ENCODE peak calls at places on chromosomes 3 and 15, in eight cellular contexts. N, R, S, E, V, D, P and L are unnamed samples.

GRCh38 chr15:36658321-36658720 is 78.9 kb downstream of the CDIN1 start:
- DNase-seq in R (peak; percentile 35), D (no peak), V (no peak), S (peak; percentile 56), P (no peak), E (no peak), N (no peak), L (no peak)

GRCh38 chr3:139216958-139217357 is 126.9 kb upstream of the MRPS22 start:
- DNase-seq in E (no peak), V (no peak), R (no peak), D (no peak), S (no peak), N (no peak), P (no peak), L (no peak)

GRCh38 chr3:53804697-53805462 is 41.3 kb downstream of the CHDH start:
- DNase-seq in P (peak; percentile 77), N (no peak), E (no peak), S (no peak), V (no peak), R (no peak), D (no peak), L (no peak)

GRCh38 chr3:44000586-44000985 is 241.1 kb upstream of the TOPAZ1 start:
- DNase-seq in V (no peak), P (peak; percentile 49), R (no peak), E (no peak), S (no peak), D (no peak), N (peak; percentile 59), L (no peak)

GRCh38 chr15:99429681-99430081 is 136.1 kb upstream of the MEF2A start:
- DNase-seq in E (no peak), R (no peak), N (no peak), S (no peak), V (no peak), P (no peak), D (no peak), L (no peak)

GRCh38 chr3:172595648-172596393 is 72.6 kb upstream of the TNFSF10 start:
- DNase-seq in P (peak; percentile 78), R (peak; percentile 56), V (peak; percentile 55), S (no peak), D (peak; percentile 38), E (no peak), N (peak; percentile 85), L (no peak)

GRCh38 chr15:85725019-85725418 is 69.7 kb downstream of the KLHL25 start:
- DNase-seq in E (no peak), V (no peak), N (no peak), R (no peak), P (no peak), S (no peak), D (no peak), L (no peak)

GRCh38 chr3:189805375-189806067 is 174.3 kb downstream of the TP63 start:
- DNase-seq in S (no peak), N (no peak), V (no peak), P (no peak), E (no peak), R (no peak), D (no peak), L (no peak)

GRCh38 chr3:191774485-191774884 is 313.5 kb downstream of the PYDC2 start:
- DNase-seq in R (no peak), D (no peak), S (no peak), V (no peak), E (no peak), P (peak; percentile 12), N (no peak), L (no peak)

GRCh38 chr15:30882861-30883433 is 20.8 kb upstream of the FAN1 start:
- DNase-seq in P (no peak), N (no peak), R (no peak), S (no peak), E (no peak), V (no peak), D (no peak), L (no peak)

GRCh38 chr3:153158961-153159735 is 2.9 kb upstream of the RAP2B start:
- DNase-seq in E (no peak), N (peak; percentile 62), V (no peak), R (no peak), P (no peak), D (no peak), S (no peak), L (no peak)

GRCh38 chr3:169476289-169476688 is 187.2 kb downstream of the MECOM start:
- DNase-seq in V (no peak), S (peak; percentile 62), E (no peak), P (no peak), R (peak; percentile 29), N (no peak), D (no peak), L (no peak)

GRCh38 chr3:94525039-94525438 is 462.2 kb downstream of the NSUN3 start:
- DNase-seq in P (no peak), D (no peak), V (no peak), E (no peak), S (no peak), R (peak; percentile 20), N (no peak), L (no peak)

GRCh38 chr3:97265237-97266005 is 451.0 kb downstream of the EPHA6 start:
- DNase-seq in R (no peak), V (no peak), D (no peak), N (no peak), P (no peak), S (no peak), E (no peak), L (no peak)

GRCh38 chr3:173025941-173026340 is 115.1 kb downstream of the SPATA16 start:
- DNase-seq in N (no peak), E (no peak), V (no peak), R (no peak), S (no peak), P (no peak), D (no peak), L (no peak)

GRCh38 chr3:188685789-188686188 is 486.0 kb upstream of the TPRG1 start:
- DNase-seq in P (no peak), S (no peak), D (no peak), R (no peak), E (no peak), V (no peak), N (no peak), L (no peak)

GRCh38 chr3:67937498-67938118 is 283.2 kb upstream of the SUCLG2 start:
- DNase-seq in E (no peak), D (no peak), V (no peak), P (no peak), N (no peak), R (no peak), S (no peak), L (no peak)

GRCh38 chr3:156409694-156410093 is 145.2 kb downstream of the SSR3 start:
- DNase-seq in S (no peak), E (no peak), P (no peak), D (no peak), R (no peak), V (no peak), N (no peak), L (no peak)

GRCh38 chr3:89067736-89068135 is 39.7 kb upstream of the EPHA3 start:
- DNase-seq in P (no peak), N (no peak), V (no peak), S (no peak), D (no peak), E (no peak), R (no peak), L (no peak)

GRCh38 chr3:13173186-13173585 is 100.0 kb upstream of the IQSEC1 start:
- DNase-seq in S (no peak), P (no peak), R (no peak), N (no peak), D (no peak), E (no peak), V (no peak), L (no peak)

GRCh38 chr3:129068291-129068886 is 7.8 kb downstream of the GP9 start:
- DNase-seq in R (no peak), E (no peak), S (no peak), N (no peak), D (no peak), P (peak; percentile 20), V (no peak), L (no peak)

GRCh38 chr3:143697975-143698374 is 150.3 kb downstream of the SLC9A9 start:
- DNase-seq in N (no peak), V (no peak), E (no peak), D (no peak), R (no peak), S (no peak), P (no peak), L (no peak)

GRCh38 chr3:31106912-31107311 is 212.5 kb upstream of the GADL1 start:
- DNase-seq in R (no peak), N (no peak), V (no peak), D (no peak), S (no peak), E (no peak), P (no peak), L (no peak)

GRCh38 chr15:65862682-65863081 is 6.6 kb upstream of the RAB11A start:
- DNase-seq in P (peak; percentile 86), D (peak; percentile 2), R (no peak), E (no peak), V (peak; percentile 31), N (peak; percentile 60), S (no peak), L (no peak)

GRCh38 chr15:95559875-95560394 is 770.6 kb upstream of the NR2F2 start:
- DNase-seq in P (peak; percentile 77), D (no peak), S (no peak), N (no peak), V (no peak), R (no peak), E (no peak), L (no peak)

GRCh38 chr3:32472716-32473115 is 29.9 kb downstream of the CMTM6 start:
- DNase-seq in S (no peak), V (no peak), R (no peak), N (no peak), E (no peak), D (no peak), P (no peak), L (no peak)

GRCh38 chr15:58332676-58333400 is 99.0 kb upstream of the LIPC start:
- DNase-seq in P (peak; percentile 33), R (no peak), V (no peak), E (no peak), N (peak; percentile 41), S (no peak), D (no peak), L (no peak)

GRCh38 chr3:9028134-9028533 is 64.9 kb upstream of the RAD18 start:
- DNase-seq in V (no peak), R (no peak), P (no peak), E (no peak), S (peak; percentile 61), N (peak; percentile 42), D (no peak), L (no peak)

GRCh38 chr3:189908646-189909045 is 212.1 kb downstream of the P3H2 start:
- DNase-seq in S (no peak), E (no peak), V (no peak), D (no peak), R (no peak), P (peak; percentile 2), N (no peak), L (no peak)

GRCh38 chr3:33488246-33488645 is 48.0 kb upstream of the UBP1 start:
- DNase-seq in S (no peak), V (no peak), N (no peak), R (no peak), E (no peak), P (no peak), D (no peak), L (no peak)

GRCh38 chr15:99984491-99985243 is 251.4 kb upstream of the LYSMD4 start:
- DNase-seq in S (no peak), E (no peak), V (no peak), P (no peak), R (no peak), D (no peak), N (no peak), L (no peak)

GRCh38 chr3:150956376-150956775 is 16.2 kb downstream of the CLRN1 start:
- DNase-seq in S (no peak), D (no peak), P (peak; percentile 2), R (no peak), V (no peak), E (no peak), N (no peak), L (no peak)

GRCh38 chr15:37837276-37837675 is 97.2 kb upstream of the TMCO5A start:
- DNase-seq in S (no peak), N (no peak), D (no peak), E (no peak), P (no peak), V (no peak), R (no peak), L (no peak)

GRCh38 chr3:106485202-106485601 is 616.4 kb upstream of the CBLB start:
- DNase-seq in R (no peak), N (no peak), E (no peak), S (peak; percentile 70), D (peak; percentile 38), P (no peak), V (no peak), L (no peak)